ENCODE peak calls at places on chromosomes 16 and 17, in four cellular contexts. One of them, this sample, is unnamed.
A peak's percentile ranks its signal among the peaks of the same experiment; 100 is the strongest.

GRCh38 chr17:34537445-34537844 is 41.9 kb upstream of the TMEM132E start:
- DNase-seq in heart right ventricle: no peak
- DNase-seq in psoas muscle: no peak
- DNase-seq in A549: no peak
- DNase-seq in this sample: no peak

GRCh38 chr16:49015189-49015540 is 266.5 kb downstream of the CBLN1 start:
- DNase-seq in heart right ventricle: no peak
- DNase-seq in psoas muscle: no peak
- DNase-seq in A549: no peak
- DNase-seq in this sample: no peak

GRCh38 chr17:78523939-78524655 is 53.1 kb downstream of the DNAH17 start:
- DNase-seq in heart right ventricle: no peak
- DNase-seq in psoas muscle: no peak
- DNase-seq in A549: no peak
- DNase-seq in this sample: no peak

GRCh38 chr17:34847939-34848338 is 113.3 kb downstream of the CCT6B start:
- DNase-seq in heart right ventricle: no peak
- DNase-seq in psoas muscle: no peak
- DNase-seq in A549: no peak
- DNase-seq in this sample: no peak

GRCh38 chr17:7618608-7619007 is 3.9 kb upstream of the FXR2 start:
- DNase-seq in heart right ventricle: no peak
- DNase-seq in psoas muscle: no peak
- DNase-seq in A549: no peak
- DNase-seq in this sample: no peak

GRCh38 chr17:78990349-78991016 is 10.8 kb upstream of the LGALS3BP start:
- DNase-seq in heart right ventricle: no peak
- DNase-seq in psoas muscle: peak; percentile 15
- DNase-seq in A549: no peak
- DNase-seq in this sample: no peak

GRCh38 chr17:35740216-35740615 is 8.8 kb downstream of the RASL10B start:
- DNase-seq in heart right ventricle: no peak
- DNase-seq in psoas muscle: no peak
- DNase-seq in A549: no peak
- DNase-seq in this sample: no peak

GRCh38 chr17:60508384-60508980 is 17.6 kb downstream of the APPBP2 start:
- DNase-seq in heart right ventricle: no peak
- DNase-seq in psoas muscle: no peak
- DNase-seq in A549: no peak
- DNase-seq in this sample: no peak

GRCh38 chr17:8470447-8471047 is 34.9 kb downstream of the NDEL1 start:
- DNase-seq in heart right ventricle: peak; percentile 48
- DNase-seq in psoas muscle: peak; percentile 69
- DNase-seq in A549: no peak
- DNase-seq in this sample: peak; percentile 85

GRCh38 chr17:82874011-82874835 is 34.4 kb upstream of the ZNF750 start:
- DNase-seq in heart right ventricle: no peak
- DNase-seq in psoas muscle: no peak
- DNase-seq in A549: no peak
- DNase-seq in this sample: no peak

GRCh38 chr16:25126820-25127232 is 15.3 kb downstream of the LCMT1 start:
- DNase-seq in heart right ventricle: no peak
- DNase-seq in psoas muscle: no peak
- DNase-seq in A549: peak; percentile 60
- DNase-seq in this sample: no peak

GRCh38 chr16:89658221-89658879 is 714 bp downstream of the SPATA33 start:
- DNase-seq in heart right ventricle: no peak
- DNase-seq in psoas muscle: no peak
- DNase-seq in A549: no peak
- DNase-seq in this sample: no peak

GRCh38 chr16:71407731-71408130 is 34.1 kb downstream of the TLE7 start:
- DNase-seq in heart right ventricle: no peak
- DNase-seq in psoas muscle: no peak
- DNase-seq in A549: no peak
- DNase-seq in this sample: no peak

DNA sequence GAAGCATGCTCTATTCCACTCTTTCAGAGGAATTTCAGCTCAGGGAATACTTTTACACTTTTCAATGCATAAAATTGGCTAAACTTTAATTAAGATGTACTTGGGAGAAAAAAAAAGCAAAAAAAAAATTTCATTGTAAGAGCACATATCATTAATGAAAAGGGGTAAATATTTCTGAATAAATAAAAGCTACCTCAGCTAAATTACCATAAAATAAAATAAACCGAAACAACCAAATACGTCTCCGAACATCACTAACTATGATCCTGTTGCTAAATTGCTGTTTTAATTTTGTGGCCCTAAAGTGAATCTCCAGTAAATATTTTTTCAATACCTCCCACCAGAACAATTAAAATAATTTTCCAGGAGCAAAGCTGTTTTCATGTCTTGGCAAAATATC is 203.7 kb upstream of the KCNJ16 start:
- DNase-seq in heart right ventricle: no peak
- DNase-seq in psoas muscle: no peak
- DNase-seq in A549: no peak
- DNase-seq in this sample: no peak
- H3K27ac ChIP-seq in heart right ventricle: no peak overlapping the region
- H3K27ac ChIP-seq in psoas muscle: no peak overlapping the region
- H3K27ac ChIP-seq in A549: no peak overlapping the region
- H3K27ac ChIP-seq in this sample: no peak overlapping the region

GRCh38 chr17:40450175-40450574 is 6.9 kb downstream of the IGFBP4 start:
- DNase-seq in heart right ventricle: no peak
- DNase-seq in psoas muscle: no peak
- DNase-seq in A549: peak; percentile 81
- DNase-seq in this sample: no peak
- TF ChIP-seq CTCF in heart right ventricle: peak; percentile 17
- TF ChIP-seq CTCF in psoas muscle: peak; percentile 24
- TF ChIP-seq CTCF in A549: peak; percentile 76
- TF ChIP-seq CTCF in this sample: peak; percentile 35

DNA sequence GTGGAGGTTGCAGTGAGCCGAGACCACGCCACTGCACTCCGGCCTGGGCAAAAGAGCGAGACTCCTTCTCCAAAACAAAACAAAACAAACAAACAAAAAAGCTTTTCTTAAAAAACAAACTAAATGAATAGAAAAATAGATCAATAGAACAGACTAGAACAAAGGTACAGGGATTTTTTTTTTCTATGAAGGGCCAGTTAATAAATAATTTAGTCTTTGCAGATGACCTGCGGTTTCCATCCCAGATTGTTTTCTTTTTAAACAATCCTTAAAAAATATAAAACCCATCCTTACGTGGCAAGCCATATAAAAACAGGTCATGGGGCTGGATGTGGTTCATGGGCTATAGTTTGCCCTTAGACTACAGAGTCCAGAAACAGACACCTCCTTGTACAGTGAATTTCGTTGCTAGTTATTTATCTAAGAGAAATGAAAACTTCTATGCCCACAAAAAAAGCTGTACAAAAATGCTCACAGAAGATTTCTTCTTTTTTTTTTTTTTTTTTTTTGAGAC is 45.4 kb downstream of the CREBBP start:
- DNase-seq in heart right ventricle: no peak
- DNase-seq in psoas muscle: no peak
- DNase-seq in A549: no peak
- DNase-seq in this sample: no peak
- H3K27ac ChIP-seq in heart right ventricle: no peak overlapping the region
- H3K27ac ChIP-seq in psoas muscle: no peak overlapping the region
- H3K27ac ChIP-seq in A549: no peak overlapping the region
- H3K27ac ChIP-seq in this sample: no peak overlapping the region

DNA sequence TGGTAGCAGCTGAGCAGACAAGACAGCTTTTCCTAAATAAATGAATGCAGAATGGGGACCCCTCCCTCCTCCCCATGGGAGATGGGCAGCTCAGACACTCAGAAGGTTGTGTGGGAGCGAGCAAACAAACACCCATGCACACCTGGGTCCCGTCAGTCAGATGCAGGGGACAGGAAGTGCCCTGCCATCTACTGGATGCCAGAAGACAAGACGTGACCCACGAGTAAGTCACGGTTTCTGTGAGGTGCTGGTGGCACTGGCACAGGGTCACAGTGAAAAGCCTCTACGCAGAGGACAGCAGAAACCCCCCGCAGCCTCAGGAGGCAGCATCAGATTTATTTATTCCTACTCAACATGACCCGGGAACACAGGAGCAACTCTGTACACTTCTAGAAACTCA is 8.4 kb downstream of the HBQ1 start:
- DNase-seq in heart right ventricle: no peak
- DNase-seq in psoas muscle: no peak
- DNase-seq in A549: no peak
- DNase-seq in this sample: no peak
- TF ChIP-seq CTCF in heart right ventricle: no peak
- TF ChIP-seq CTCF in psoas muscle: no peak
- TF ChIP-seq CTCF in A549: peak; percentile 35
- TF ChIP-seq CTCF in this sample: no peak

This sample was measured in ovary.